ENCODE peak calls at places on chromosome 21, in five cellular contexts. X, F, K, G and E are unnamed samples.

GRCh38 chr21:18251065-18251464 is 6.4 kb downstream of the CHODL start:
- DNase-seq in F (no peak), K (no peak), X (no peak), G (no peak), E (no peak)

GRCh38 chr21:28561772-28562171 is 430.9 kb downstream of the LTN1 start:
- DNase-seq in K (no peak), G (no peak), F (no peak), X (no peak), E (no peak)

GRCh38 chr21:26964379-26964778 is 2.5 kb downstream of the ADAMTS5 start:
- DNase-seq in G (no peak), X (no peak), F (no peak), K (no peak), E (no peak)

GRCh38 chr21:29075706-29076447 is 2.4 kb upstream of the CCT8 start:
- DNase-seq in F (no peak), K (no peak), X (no peak), G (no peak), E (no peak)

GRCh38 chr21:29164330-29164942 is 34.0 kb downstream of the MAP3K7CL start:
- DNase-seq in F (no peak), K (peak), G (peak), X (no peak), E (peak)

GRCh38 chr21:28263974-28264373 is 728.7 kb downstream of the LTN1 start:
- DNase-seq in K (no peak), X (no peak), G (no peak), F (no peak), E (no peak)

GRCh38 chr21:19353271-19353670 is 949.7 kb upstream of the TMPRSS15 start:
- DNase-seq in F (no peak), X (no peak), G (no peak), K (no peak), E (no peak)

GRCh38 chr21:28712396-28712795 is 280.3 kb downstream of the LTN1 start:
- DNase-seq in X (no peak), G (no peak), F (no peak), K (no peak), E (no peak)

GRCh38 chr21:37896788-37897187 is 19.5 kb downstream of the KCNJ6 start:
- DNase-seq in G (no peak), K (no peak), F (no peak), X (no peak), E (no peak)

GRCh38 chr21:44999428-44999971 is 59.7 kb downstream of the SLX9 start:
- DNase-seq in X (no peak), K (no peak), F (no peak), G (no peak), E (no peak)

GRCh38 chr21:38312822-38313221 is 56.0 kb downstream of the KCNJ15 start:
- DNase-seq in X (no peak), K (no peak), G (no peak), F (no peak), E (peak)

GRCh38 chr21:14916676-14917141 is 148.1 kb downstream of the NRIP1 start:
- DNase-seq in G (no peak), K (no peak), F (no peak), X (no peak), E (no peak)

GRCh38 chr21:38888956-38889605 is 83.4 kb downstream of the ETS2 start:
- DNase-seq in G (no peak), X (no peak), F (no peak), K (no peak), E (no peak)

GRCh38 chr21:39221997-39222486 is 38.8 kb upstream of the PSMG1 start:
- DNase-seq in X (no peak), G (no peak), K (no peak), F (no peak), E (no peak)

GRCh38 chr21:23951251-23951650 is 1656.0 kb downstream of the MRPL39 start:
- DNase-seq in G (no peak), X (no peak), K (no peak), F (no peak), E (no peak)

GRCh38 chr21:44927587-44928461 is 7.1 kb upstream of the ITGB2 start:
- DNase-seq in K (peak), X (peak), F (no peak), G (peak), E (peak)

GRCh38 chr21:45032332-45032731 is 42.0 kb upstream of the ADARB1 start:
- DNase-seq in K (no peak), F (no peak), G (no peak), X (no peak), E (no peak)

GRCh38 chr21:37264808-37265207 is 2.3 kb downstream of the VPS26C start:
- DNase-seq in F (no peak), X (no peak), G (no peak), K (no peak), E (no peak)

GRCh38 chr21:15692711-15693110 is 37.1 kb upstream of the USP25 start:
- DNase-seq in X (no peak), G (no peak), K (no peak), F (no peak), E (no peak)

GRCh38 chr21:45284456-45284741 is 3.3 kb downstream of the POFUT2 start:
- DNase-seq in K (no peak), X (no peak), G (no peak), F (no peak), E (no peak)

GRCh38 chr21:45074048-45074817 is at the start of gene ADARB1:
- DNase-seq in X (no peak), F (peak), G (peak), K (peak), E (peak)

GRCh38 chr21:30480145-30480544 is at the start of gene KRTAP19-1:
- DNase-seq in G (no peak), F (no peak), K (no peak), X (no peak), E (no peak)

GRCh38 chr21:45081636-45082035 is 7.3 kb downstream of the ADARB1 start:
- DNase-seq in X (no peak), G (no peak), K (no peak), F (no peak), E (no peak)

GRCh38 chr21:15190837-15191236 is 126.0 kb upstream of the NRIP1 start:
- DNase-seq in F (no peak), K (no peak), G (no peak), X (no peak), E (no peak)

GRCh38 chr21:15638856-15639549 is 90.8 kb upstream of the USP25 start:
- DNase-seq in K (no peak), G (peak), X (no peak), F (no peak), E (no peak)

GRCh38 chr21:36188937-36189336 is 32.3 kb downstream of the DOP1B start:
- DNase-seq in G (no peak), X (no peak), K (no peak), F (no peak), E (no peak)

GRCh38 chr21:36186506-36187399 is 30.1 kb downstream of the DOP1B start:
- DNase-seq in G (no peak), X (no peak), F (no peak), K (no peak), E (no peak)

GRCh38 chr21:36190736-36191135 is 34.1 kb downstream of the DOP1B start:
- DNase-seq in X (no peak), G (no peak), K (no peak), F (no peak), E (no peak)

GRCh38 chr21:36185498-36185897 is 28.9 kb downstream of the DOP1B start:
- DNase-seq in F (no peak), X (no peak), G (no peak), K (no peak), E (no peak)

DNA sequence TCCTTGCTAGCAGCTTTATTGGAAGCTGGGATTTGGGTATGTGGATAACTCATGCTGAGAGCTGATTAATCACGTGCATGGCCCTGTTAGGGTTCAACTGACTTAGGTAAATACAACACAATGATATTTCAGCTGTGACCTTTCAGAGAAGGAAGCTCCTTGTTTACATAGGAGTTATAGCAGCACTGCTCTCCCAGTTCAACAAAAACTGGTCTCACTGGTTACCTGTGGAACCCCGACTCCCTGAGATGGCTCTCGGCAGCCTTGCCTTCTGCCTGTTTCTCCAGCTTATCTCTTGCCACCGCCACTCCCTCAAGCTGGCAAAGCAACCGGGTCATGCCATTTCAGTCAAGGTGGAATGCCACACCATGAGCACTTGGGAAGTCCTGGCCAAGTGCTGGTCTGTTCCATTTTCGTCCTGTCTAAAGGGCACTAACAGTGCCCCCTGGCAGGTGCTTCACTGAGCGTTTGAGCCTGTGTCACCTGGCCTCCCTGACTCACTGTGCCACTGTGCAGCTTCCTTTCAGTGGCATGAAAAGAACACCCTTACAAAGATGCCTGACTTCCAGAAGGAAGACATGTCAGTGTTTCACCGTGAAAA is 31.6 kb downstream of the DOP1B start:
- DNase-seq in F (no peak), K (no peak), X (no peak), G (peak), E (peak)
- TF ChIP-seq CEBPB in F (no peak), K (no peak), X (no peak), G (no peak), E (no peak)

DNA sequence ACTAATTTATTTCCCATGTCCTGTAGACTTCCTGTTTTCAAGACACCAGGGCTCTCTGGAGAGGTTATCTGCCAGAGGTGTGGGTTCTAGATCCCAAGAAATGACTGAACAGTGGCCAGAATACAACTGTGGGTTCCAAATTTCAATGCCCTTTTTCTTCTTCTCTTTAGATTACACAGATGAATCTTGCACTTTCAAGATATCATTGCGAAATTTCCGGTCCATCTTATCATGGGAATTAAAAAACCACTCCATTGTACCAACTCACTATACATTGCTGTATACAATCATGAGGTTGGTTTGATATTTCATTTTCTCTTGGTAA is 15.0 kb downstream of the IFNAR2 start:
- DNase-seq in G (no peak), F (no peak), X (no peak), K (no peak), E (no peak)
- TF ChIP-seq EP300 in G (no peak), F (no peak), X (no peak), K (no peak), E (no peak)

DNA sequence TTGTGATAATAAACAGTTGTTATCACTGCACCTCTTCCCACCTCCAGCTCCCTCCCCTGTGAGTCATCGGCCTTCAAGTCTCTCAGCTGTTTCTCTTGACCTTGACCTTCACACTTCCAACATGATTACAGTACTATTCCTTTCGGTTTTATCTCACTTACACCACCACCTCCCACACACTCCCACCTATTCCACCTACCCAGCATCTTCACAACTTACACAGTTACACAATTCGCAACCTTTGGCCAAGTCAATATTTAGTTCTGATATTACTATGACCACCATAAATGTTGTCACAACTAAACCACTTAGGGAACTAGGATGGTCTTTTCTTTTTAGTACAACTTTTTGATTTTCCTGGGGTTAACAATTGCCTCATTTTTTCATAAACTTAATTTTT is 60.2 kb downstream of the RIPK4 start:
- DNase-seq in K (no peak), G (peak), F (no peak), X (no peak), E (peak)
- TF ChIP-seq USF2 in K (no peak), G (no peak), F (no peak), X (no peak), E (no peak)

GRCh38 chr21:31576428-31576827 is 83.1 kb upstream of the SOD1 start:
- DNase-seq in G (no peak), K (no peak), X (no peak), F (no peak), E (no peak)

GRCh38 chr21:31577280-31577679 is 82.2 kb upstream of the SOD1 start:
- DNase-seq in K (no peak), X (no peak), F (no peak), G (no peak), E (no peak)

GRCh38 chr21:31586118-31586517 is 73.4 kb upstream of the SOD1 start:
- DNase-seq in X (no peak), K (no peak), F (no peak), G (no peak), E (no peak)

GRCh38 chr21:31580866-31581276 is 78.6 kb upstream of the SOD1 start:
- DNase-seq in X (peak), K (peak), F (peak), G (peak), E (peak)
- TF ChIP-seq CEBPB in X (no peak), K (no peak), F (no peak), G (no peak), E (no peak)

DNA sequence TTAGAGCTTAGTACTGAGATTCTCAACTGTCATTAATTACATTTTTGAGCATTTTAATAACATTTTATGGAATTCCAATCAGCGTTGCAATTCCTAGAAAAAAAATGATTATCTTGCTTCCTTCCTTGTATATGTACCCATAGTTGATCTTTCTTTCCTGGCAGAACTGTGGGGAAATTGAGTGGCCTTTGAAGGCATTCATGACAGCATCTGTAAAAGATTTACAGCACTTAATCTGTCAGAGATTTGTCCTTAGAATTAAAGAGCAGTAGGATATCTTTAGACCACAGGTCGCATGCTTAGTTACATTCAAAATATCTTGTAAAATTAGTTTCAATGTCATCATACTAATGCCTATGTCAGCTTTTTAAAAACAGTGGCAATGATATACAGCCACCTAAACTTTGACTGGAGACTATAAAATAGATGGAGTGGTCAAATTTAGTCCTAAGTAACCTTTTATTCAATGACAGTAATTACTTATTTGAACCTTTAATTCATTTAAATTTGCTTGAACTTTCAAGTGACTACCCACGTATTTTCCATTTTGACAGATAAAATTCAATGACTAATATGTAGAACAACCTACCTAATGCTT is 692.0 kb downstream of the NCAM2 start:
- DNase-seq in X (no peak), K (no peak), F (no peak), G (no peak), E (no peak)
- TF ChIP-seq EP300 in X (no peak), K (no peak), F (no peak), G (no peak), E (no peak)

DNA sequence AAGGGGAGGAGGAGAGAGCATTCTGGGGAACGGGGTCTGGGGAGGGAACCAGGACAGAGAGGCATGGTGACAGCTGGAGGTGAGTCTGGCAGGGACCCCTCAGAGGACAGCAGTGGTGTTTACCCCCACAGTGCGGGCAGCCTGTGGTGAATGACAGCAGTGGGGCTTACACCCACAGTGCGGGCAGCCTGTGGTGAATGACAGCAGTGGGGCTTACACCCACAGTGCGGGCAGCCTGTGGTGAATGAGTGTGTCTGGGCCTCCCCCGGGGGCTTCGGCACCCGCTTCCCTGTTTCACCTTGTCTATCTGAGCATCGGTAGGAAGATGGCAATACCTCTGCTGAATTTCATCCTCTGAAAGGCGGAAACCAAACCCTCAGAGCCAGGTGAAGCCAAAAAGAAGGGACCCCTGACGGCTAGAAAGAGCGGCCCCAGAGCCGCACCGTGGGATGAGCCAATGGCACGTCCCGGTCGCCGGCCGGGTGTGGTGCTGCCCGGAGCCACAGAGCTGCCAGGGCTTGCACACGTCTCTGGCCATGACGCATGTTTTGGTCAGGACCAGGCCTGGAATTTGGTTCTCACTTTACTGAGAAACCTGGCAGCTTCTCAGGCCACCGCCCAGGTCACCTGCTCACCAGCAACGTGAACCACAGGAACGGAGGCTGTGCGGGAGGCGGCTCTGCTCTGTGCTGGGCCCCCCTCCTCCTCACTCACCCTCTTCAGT is 54.1 kb downstream of the SIK1 start:
- DNase-seq in F (no peak), X (no peak), K (no peak), G (no peak), E (no peak)
- TF ChIP-seq USF2 in F (no peak), X (no peak), K (no peak), G (no peak), E (no peak)

GRCh38 chr21:40929833-40930232 is 82.9 kb upstream of the DSCAM start:
- DNase-seq in K (no peak), F (no peak), X (no peak), G (no peak), E (no peak)
- TF ChIP-seq CEBPB in K (no peak), F (no peak), X (no peak), G (no peak), E (no peak)